ENCODE peak calls at places on chromosomes 5 and 9, in four cellular contexts. F, N, Q and S are unnamed samples.

GRCh38 chr9:115118471-115119156 is 657 bp upstream of the TNC start:
- DNase-seq in F (peak), N (peak), Q (peak), S (peak)

GRCh38 chr9:88889386-88889785 is 101.9 kb upstream of the S1PR3 start:
- DNase-seq in Q (no peak), F (no peak), N (no peak), S (no peak)

GRCh38 chr5:139246394-139246793 is 47.1 kb upstream of the MATR3 start:
- DNase-seq in N (peak), F (no peak), Q (no peak), S (peak)

GRCh38 chr5:38695021-38695961 is 138.8 kb upstream of the LIFR start:
- DNase-seq in Q (peak), N (no peak), F (no peak), S (peak)

GRCh38 chr5:139969318-139969717 is 73.8 kb downstream of the NRG2 start:
- DNase-seq in F (no peak), N (no peak), Q (no peak), S (no peak)

GRCh38 chr9:107969141-107969540 is 479.6 kb upstream of the KLF4 start:
- DNase-seq in Q (no peak), F (no peak), N (no peak), S (no peak)

GRCh38 chr9:2000314-2000713 is 14.8 kb upstream of the SMARCA2 start:
- DNase-seq in Q (no peak), N (no peak), F (no peak), S (no peak)

GRCh38 chr9:113543286-113544000 is 79.9 kb downstream of the RGS3 start:
- DNase-seq in Q (no peak), N (no peak), F (no peak), S (no peak)

GRCh38 chr5:139811076-139811607 is 15.5 kb downstream of the PSD2 start:
- DNase-seq in F (no peak), N (no peak), Q (no peak), S (no peak)

GRCh38 chr9:135998410-135999071 is 37.4 kb upstream of the UBAC1 start:
- DNase-seq in F (no peak), Q (no peak), N (no peak), S (no peak)

GRCh38 chr9:4828776-4829175 is 36.0 kb downstream of the RCL1 start:
- DNase-seq in Q (no peak), N (no peak), F (no peak), S (peak)

GRCh38 chr5:155735388-155735787 is 591.6 kb upstream of the SGCD start:
- DNase-seq in N (peak), F (no peak), Q (no peak), S (no peak)

GRCh38 chr5:170105643-170106611 is at the start of gene FOXI1:
- DNase-seq in Q (no peak), F (no peak), N (peak), S (no peak)

GRCh38 chr9:121700165-121700830 is 48.9 kb downstream of the DAB2IP start:
- DNase-seq in N (peak), Q (peak), F (no peak), S (peak)

GRCh38 chr5:138597660-138598400 is 22.6 kb upstream of the HSPA9 start:
- DNase-seq in Q (no peak), F (no peak), N (no peak), S (peak)

GRCh38 chr9:94563548-94563947 is 8.7 kb downstream of the PCAT7 start:
- DNase-seq in N (no peak), Q (no peak), F (no peak), S (no peak)

GRCh38 chr5:51034501-51034900 is 348.7 kb upstream of the ISL1 start:
- DNase-seq in N (no peak), F (no peak), Q (no peak), S (no peak)

GRCh38 chr5:51027276-51027675 is 356.0 kb upstream of the ISL1 start:
- DNase-seq in N (no peak), Q (no peak), F (no peak), S (no peak)

GRCh38 chr5:51028394-51028793 is 354.9 kb upstream of the ISL1 start:
- DNase-seq in N (no peak), F (no peak), Q (no peak), S (no peak)

DNA sequence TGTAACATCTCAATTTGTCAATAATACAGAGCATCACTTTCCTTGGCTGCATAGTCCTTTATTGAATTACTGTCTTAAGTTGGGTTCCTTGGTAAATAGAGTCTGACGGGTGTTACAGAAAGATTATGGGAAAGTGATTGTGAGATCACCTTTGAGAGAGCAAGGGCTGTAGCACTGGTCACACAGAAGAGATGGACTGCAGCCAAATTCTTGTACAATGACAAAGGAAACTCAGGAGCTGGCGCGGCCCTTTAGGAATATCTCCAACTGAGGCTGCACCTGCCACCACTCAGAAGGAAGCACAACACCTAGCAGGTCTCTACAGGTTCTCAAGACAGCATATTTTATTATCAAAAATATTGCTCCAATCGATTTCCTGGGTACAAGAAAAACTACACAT is 350.0 kb upstream of the ISL1 start:
- DNase-seq in N (no peak), F (no peak), Q (no peak), S (no peak)
- H2BK12ac ChIP-seq in N (no peak), F (no peak), Q (no peak), S (no peak)

GRCh38 chr5:179890751-179891682 is 16.7 kb downstream of the TBC1D9B start:
- DNase-seq in N (no peak), F (no peak), Q (no peak), S (no peak)

GRCh38 chr5:179887802-179888201 is 19.9 kb downstream of the TBC1D9B start:
- DNase-seq in F (no peak), Q (no peak), N (no peak), S (no peak)

GRCh38 chr5:179892255-179892654 is 15.4 kb downstream of the TBC1D9B start:
- DNase-seq in Q (no peak), N (no peak), F (no peak), S (no peak)

GRCh38 chr5:179887095-179887494 is 20.6 kb downstream of the TBC1D9B start:
- DNase-seq in Q (no peak), N (no peak), F (no peak), S (no peak)

DNA sequence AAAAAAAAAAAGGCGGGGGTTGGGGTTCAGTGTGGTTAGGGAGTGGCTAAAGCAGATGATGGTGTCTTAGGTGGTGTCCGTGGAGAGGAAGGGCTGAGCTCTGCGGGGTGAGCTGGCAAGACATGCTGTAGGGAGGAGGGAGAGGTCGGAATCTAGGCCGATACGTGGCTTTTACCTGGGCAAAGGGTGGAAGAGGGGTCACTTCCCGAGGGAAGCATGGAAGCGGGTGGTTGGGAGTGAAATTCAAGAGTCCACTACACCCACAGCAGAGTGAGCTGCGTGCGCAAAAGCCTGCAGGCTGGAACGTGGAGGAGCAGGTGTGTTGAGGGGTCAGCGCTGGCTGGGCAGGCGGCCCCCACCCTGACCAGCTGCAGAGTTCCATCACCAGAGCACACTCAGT is 17.8 kb downstream of the TBC1D9B start:
- DNase-seq in Q (no peak), N (no peak), F (no peak), S (no peak)
- H3K27ac ChIP-seq in Q (no peak), N (no peak), F (no peak), S (no peak)

GRCh38 chr5:112005533-112005926 is 248.5 kb upstream of the NREP start:
- DNase-seq in Q (no peak), F (no peak), N (no peak), S (peak)
- H4K91ac ChIP-seq in Q (no peak), F (no peak), N (no peak), S (no peak)

DNA sequence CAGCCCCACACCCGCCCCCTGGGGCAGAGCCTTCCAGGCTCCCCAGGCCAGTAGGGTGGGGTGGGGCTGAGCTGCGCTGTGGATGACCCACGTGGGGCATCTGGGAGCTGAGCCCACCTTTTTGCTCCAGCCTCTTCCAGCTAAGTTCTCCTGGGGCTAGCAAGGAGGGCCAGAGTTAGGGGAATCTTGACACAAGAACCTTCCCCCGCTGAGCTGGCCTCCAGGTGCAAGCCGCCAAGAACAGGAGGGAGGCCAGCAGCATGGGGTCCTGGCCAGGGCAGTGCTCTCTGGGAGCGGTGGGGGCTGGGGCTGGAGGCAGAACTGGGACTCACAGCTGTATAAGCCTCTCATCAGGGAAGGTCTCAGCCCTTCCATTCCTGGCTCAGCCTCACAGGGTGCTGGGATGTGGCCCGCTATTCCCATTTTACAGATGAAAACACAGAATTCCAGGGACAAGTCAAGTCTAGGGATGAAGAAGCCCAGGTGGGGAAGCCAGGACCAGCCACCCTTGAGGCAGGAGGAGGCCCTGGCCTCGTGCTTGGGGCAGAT is 21.5 kb downstream of the SARDH start:
- DNase-seq in Q (no peak), F (no peak), N (peak), S (no peak)
- H2BK12ac ChIP-seq in Q (no peak), F (no peak), N (no peak), S (peak)

DNA sequence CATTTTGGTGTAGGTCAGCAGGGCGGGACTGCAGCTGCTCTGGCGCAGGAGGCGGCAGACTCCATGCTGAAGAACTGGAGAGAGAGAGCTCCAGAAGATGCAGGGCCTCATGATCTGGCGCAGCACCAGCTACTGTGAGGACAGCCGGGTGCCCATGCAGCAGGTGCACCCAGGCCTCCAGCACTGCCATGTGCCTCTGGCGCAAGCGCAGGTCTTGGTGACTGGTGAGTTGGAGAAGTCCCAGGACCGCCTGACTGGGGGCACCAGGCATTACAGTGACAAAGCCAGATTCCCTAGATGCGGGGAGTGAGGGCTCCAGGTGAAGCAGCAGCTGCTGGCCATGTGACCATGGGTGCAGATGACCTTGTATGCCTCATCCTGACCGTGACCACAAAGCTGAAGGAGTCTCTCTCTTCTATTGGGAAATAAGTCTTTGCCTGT is 24.3 kb upstream of the EXOC3 start:
- DNase-seq in F (no peak), Q (no peak), N (peak), S (peak)
- H3K27ac ChIP-seq in F (no peak), Q (no peak), N (no peak), S (no peak)

DNA sequence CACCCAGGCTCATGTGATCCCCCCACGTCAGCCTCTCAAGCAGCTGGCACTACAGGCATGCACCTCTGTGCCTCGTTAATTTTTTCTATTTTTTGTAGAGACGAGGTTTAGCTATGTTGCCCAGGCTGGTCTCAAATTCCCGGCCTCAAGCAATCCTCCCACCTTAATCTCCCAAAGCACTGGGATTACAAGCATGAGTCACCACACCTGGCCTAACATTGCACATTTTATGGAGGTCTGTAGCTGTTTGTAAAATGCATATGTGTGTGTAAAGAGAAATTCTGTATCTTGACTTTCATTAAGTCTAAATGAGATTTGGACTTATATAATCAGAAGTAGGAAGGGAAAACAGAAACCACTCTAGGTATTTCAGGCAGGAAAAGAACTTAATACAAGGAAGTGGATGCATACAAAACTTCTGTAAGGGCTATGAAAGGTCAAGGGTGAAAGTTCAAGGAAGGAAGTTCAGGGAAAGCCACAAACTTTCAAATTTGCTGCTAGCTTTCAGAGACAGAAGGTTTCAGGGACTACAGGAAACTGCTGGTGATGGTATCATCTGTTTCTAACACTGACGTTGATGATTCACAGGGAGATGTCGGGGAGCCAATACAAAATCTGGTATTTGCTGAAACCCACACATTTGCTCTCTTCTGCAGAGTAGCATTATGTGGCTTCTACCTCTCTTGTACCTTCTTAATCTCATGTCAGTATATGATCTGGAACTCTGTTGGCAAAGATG is 209.4 kb downstream of the PIK3R1 start:
- DNase-seq in Q (no peak), N (no peak), F (no peak), S (peak)
- H4K91ac ChIP-seq in Q (no peak), N (no peak), F (no peak), S (no peak)

DNA sequence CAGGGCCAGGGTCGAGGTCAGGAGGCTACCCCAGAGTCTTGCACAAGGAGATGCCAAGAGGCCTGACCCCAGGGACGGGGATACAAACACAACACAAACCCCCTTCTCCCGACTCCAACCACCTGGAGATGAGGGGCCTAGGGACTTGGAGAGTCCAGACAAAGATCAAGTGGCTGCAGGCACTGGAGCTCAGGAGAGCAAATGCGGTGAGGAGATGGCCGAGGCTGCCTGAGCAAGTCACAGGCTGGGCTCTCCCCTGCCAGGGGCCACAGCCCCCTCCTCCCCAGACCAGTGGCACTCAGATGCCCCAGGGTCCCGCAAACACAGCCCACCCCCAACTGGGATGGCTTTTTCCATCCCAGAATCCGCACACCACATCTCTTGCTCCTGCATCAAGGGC is 15.8 kb downstream of the SH3GLB2 start:
- DNase-seq in Q (no peak), F (no peak), N (no peak), S (no peak)
- H2BK12ac ChIP-seq in Q (no peak), F (no peak), N (no peak), S (no peak)

GRCh38 chr5:91127682-91128081 is 255.4 kb downstream of the ARRDC3 start:
- DNase-seq in Q (no peak), N (no peak), F (no peak), S (no peak)

GRCh38 chr5:91123896-91124295 is 259.2 kb downstream of the ARRDC3 start:
- DNase-seq in F (no peak), N (no peak), Q (no peak), S (no peak)

GRCh38 chr5:91126888-91127287 is 256.2 kb downstream of the ARRDC3 start:
- DNase-seq in Q (no peak), F (no peak), N (no peak), S (no peak)

GRCh38 chr5:91126448-91126847 is 256.7 kb downstream of the ARRDC3 start:
- DNase-seq in Q (no peak), F (no peak), N (no peak), S (peak)

DNA sequence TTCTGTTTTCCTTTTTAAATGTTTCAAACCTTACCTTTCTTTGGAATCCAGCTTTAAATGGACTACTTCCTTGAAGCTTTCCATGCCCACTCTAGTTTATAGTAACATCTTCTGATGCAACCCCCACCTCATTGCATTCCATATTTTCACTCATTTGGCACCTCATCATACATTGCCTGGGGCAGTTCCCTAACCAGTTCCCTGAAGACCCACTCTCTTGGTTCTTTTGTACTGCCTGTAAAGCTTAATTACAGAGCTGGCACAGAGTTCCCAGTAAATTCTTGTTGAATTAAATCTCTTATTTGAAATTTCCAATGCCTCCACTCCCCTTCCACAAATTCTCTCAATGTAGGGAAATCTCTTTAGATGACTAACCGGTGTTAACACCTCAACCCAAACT is 257.2 kb downstream of the ARRDC3 start:
- DNase-seq in F (no peak), N (no peak), Q (no peak), S (no peak)
- H3K27ac ChIP-seq in F (no peak), N (no peak), Q (no peak), S (no peak)

GRCh38 chr5:93193756-93194155 is 387.3 kb downstream of the NR2F1-AS1 start:
- DNase-seq in F (no peak), Q (peak), N (no peak), S (peak)
- H4K91ac ChIP-seq in F (no peak), Q (no peak), N (no peak), S (no peak)